ENCODE peak calls at places on chromosomes 7 and 10, in ten cellular contexts. One of them, this sample, is unnamed.

GRCh38 chr7:7103343-7104313 is 78.7 kb upstream of the C1GALT1 start:
- DNase-seq in activated CD4-positive, alpha-beta T cell treated with anti-CD3 and anti-CD28 coated beads for 4 hours: no peak
- DNase-seq in cardiac fibroblast: peak
- DNase-seq in activated gamma-delta T cell: no peak
- DNase-seq in right cardiac atrium: peak
- DNase-seq in tibial artery: no peak
- DNase-seq in brain microvascular endothelial cell: peak
- DNase-seq in mucosa of descending colon: no peak
- DNase-seq in Karpas-422: peak
- DNase-seq in K562: peak
- DNase-seq in this sample: no peak

GRCh38 chr7:7745966-7746365 is 27.6 kb upstream of the RPA3 start:
- DNase-seq in activated CD4-positive, alpha-beta T cell treated with anti-CD3 and anti-CD28 coated beads for 4 hours: no peak
- DNase-seq in cardiac fibroblast: no peak
- DNase-seq in activated gamma-delta T cell: no peak
- DNase-seq in right cardiac atrium: no peak
- DNase-seq in tibial artery: no peak
- DNase-seq in brain microvascular endothelial cell: no peak
- DNase-seq in mucosa of descending colon: no peak
- DNase-seq in Karpas-422: no peak
- DNase-seq in K562: no peak
- DNase-seq in this sample: no peak

GRCh38 chr7:84070101-84070500 is 124.5 kb downstream of the SEMA3A start:
- DNase-seq in activated CD4-positive, alpha-beta T cell treated with anti-CD3 and anti-CD28 coated beads for 4 hours: no peak
- DNase-seq in cardiac fibroblast: no peak
- DNase-seq in activated gamma-delta T cell: no peak
- DNase-seq in right cardiac atrium: no peak
- DNase-seq in tibial artery: no peak
- DNase-seq in brain microvascular endothelial cell: no peak
- DNase-seq in mucosa of descending colon: no peak
- DNase-seq in Karpas-422: no peak
- DNase-seq in K562: no peak
- DNase-seq in this sample: no peak

GRCh38 chr10:86521620-86522384 is at the start of gene WAPL:
- DNase-seq in activated CD4-positive, alpha-beta T cell treated with anti-CD3 and anti-CD28 coated beads for 4 hours: peak
- DNase-seq in cardiac fibroblast: peak
- DNase-seq in activated gamma-delta T cell: peak
- DNase-seq in right cardiac atrium: peak
- DNase-seq in tibial artery: peak
- DNase-seq in brain microvascular endothelial cell: peak
- DNase-seq in mucosa of descending colon: peak
- DNase-seq in Karpas-422: peak
- DNase-seq in K562: peak
- DNase-seq in this sample: peak

GRCh38 chr7:5702876-5703571 is 78.4 kb downstream of the RNF216 start:
- DNase-seq in activated CD4-positive, alpha-beta T cell treated with anti-CD3 and anti-CD28 coated beads for 4 hours: no peak
- DNase-seq in cardiac fibroblast: peak
- DNase-seq in activated gamma-delta T cell: no peak
- DNase-seq in right cardiac atrium: peak
- DNase-seq in tibial artery: no peak
- DNase-seq in brain microvascular endothelial cell: peak
- DNase-seq in mucosa of descending colon: no peak
- DNase-seq in Karpas-422: peak
- DNase-seq in K562: no peak
- DNase-seq in this sample: no peak

GRCh38 chr7:132709971-132710567 is 133.8 kb upstream of the PLXNA4 start:
- DNase-seq in activated CD4-positive, alpha-beta T cell treated with anti-CD3 and anti-CD28 coated beads for 4 hours: no peak
- DNase-seq in cardiac fibroblast: peak
- DNase-seq in activated gamma-delta T cell: no peak
- DNase-seq in right cardiac atrium: peak
- DNase-seq in tibial artery: peak
- DNase-seq in brain microvascular endothelial cell: peak
- DNase-seq in mucosa of descending colon: no peak
- DNase-seq in Karpas-422: peak
- DNase-seq in K562: peak
- DNase-seq in this sample: no peak

GRCh38 chr7:134126937-134127848 is at the start of gene LRGUK:
- DNase-seq in activated CD4-positive, alpha-beta T cell treated with anti-CD3 and anti-CD28 coated beads for 4 hours: peak
- DNase-seq in cardiac fibroblast: peak
- DNase-seq in activated gamma-delta T cell: peak
- DNase-seq in right cardiac atrium: peak
- DNase-seq in tibial artery: peak
- DNase-seq in brain microvascular endothelial cell: peak
- DNase-seq in mucosa of descending colon: peak
- DNase-seq in Karpas-422: peak
- DNase-seq in K562: peak
- DNase-seq in this sample: no peak

GRCh38 chr10:100878291-100878910 is 34.4 kb upstream of the SLF2 start:
- DNase-seq in activated CD4-positive, alpha-beta T cell treated with anti-CD3 and anti-CD28 coated beads for 4 hours: no peak
- DNase-seq in cardiac fibroblast: peak
- DNase-seq in activated gamma-delta T cell: no peak
- DNase-seq in right cardiac atrium: no peak
- DNase-seq in tibial artery: no peak
- DNase-seq in brain microvascular endothelial cell: peak
- DNase-seq in mucosa of descending colon: peak
- DNase-seq in Karpas-422: peak
- DNase-seq in K562: peak
- DNase-seq in this sample: no peak

GRCh38 chr7:47285860-47286491 is 295.9 kb downstream of the TNS3 start:
- DNase-seq in activated CD4-positive, alpha-beta T cell treated with anti-CD3 and anti-CD28 coated beads for 4 hours: no peak
- DNase-seq in cardiac fibroblast: no peak
- DNase-seq in activated gamma-delta T cell: no peak
- DNase-seq in right cardiac atrium: no peak
- DNase-seq in tibial artery: no peak
- DNase-seq in brain microvascular endothelial cell: peak
- DNase-seq in mucosa of descending colon: no peak
- DNase-seq in Karpas-422: no peak
- DNase-seq in K562: no peak
- DNase-seq in this sample: no peak

GRCh38 chr10:63554666-63555065 is 33.5 kb downstream of the REEP3 start:
- DNase-seq in activated CD4-positive, alpha-beta T cell treated with anti-CD3 and anti-CD28 coated beads for 4 hours: peak
- DNase-seq in cardiac fibroblast: peak
- DNase-seq in activated gamma-delta T cell: no peak
- DNase-seq in right cardiac atrium: no peak
- DNase-seq in tibial artery: no peak
- DNase-seq in brain microvascular endothelial cell: peak
- DNase-seq in mucosa of descending colon: no peak
- DNase-seq in Karpas-422: no peak
- DNase-seq in K562: no peak
- DNase-seq in this sample: no peak

GRCh38 chr7:149181136-149181790 is 14.1 kb upstream of the ZNF282 start:
- DNase-seq in activated CD4-positive, alpha-beta T cell treated with anti-CD3 and anti-CD28 coated beads for 4 hours: no peak
- DNase-seq in cardiac fibroblast: no peak
- DNase-seq in activated gamma-delta T cell: no peak
- DNase-seq in right cardiac atrium: no peak
- DNase-seq in tibial artery: no peak
- DNase-seq in brain microvascular endothelial cell: no peak
- DNase-seq in mucosa of descending colon: no peak
- DNase-seq in Karpas-422: no peak
- DNase-seq in K562: no peak
- DNase-seq in this sample: no peak

GRCh38 chr7:16594061-16594460 is 51.5 kb downstream of the ANKMY2 start:
- DNase-seq in activated CD4-positive, alpha-beta T cell treated with anti-CD3 and anti-CD28 coated beads for 4 hours: no peak
- DNase-seq in cardiac fibroblast: peak
- DNase-seq in activated gamma-delta T cell: no peak
- DNase-seq in right cardiac atrium: no peak
- DNase-seq in tibial artery: no peak
- DNase-seq in brain microvascular endothelial cell: peak
- DNase-seq in mucosa of descending colon: no peak
- DNase-seq in Karpas-422: peak
- DNase-seq in K562: no peak
- DNase-seq in this sample: no peak

GRCh38 chr7:16711730-16712129 is 41.8 kb upstream of the TSPAN13 start:
- DNase-seq in activated CD4-positive, alpha-beta T cell treated with anti-CD3 and anti-CD28 coated beads for 4 hours: no peak
- DNase-seq in cardiac fibroblast: peak
- DNase-seq in activated gamma-delta T cell: no peak
- DNase-seq in right cardiac atrium: no peak
- DNase-seq in tibial artery: no peak
- DNase-seq in brain microvascular endothelial cell: no peak
- DNase-seq in mucosa of descending colon: no peak
- DNase-seq in Karpas-422: no peak
- DNase-seq in K562: no peak
- DNase-seq in this sample: no peak

GRCh38 chr7:153190452-153190851 is 430.9 kb downstream of the ACTR3B start:
- DNase-seq in activated CD4-positive, alpha-beta T cell treated with anti-CD3 and anti-CD28 coated beads for 4 hours: no peak
- DNase-seq in cardiac fibroblast: peak
- DNase-seq in activated gamma-delta T cell: no peak
- DNase-seq in right cardiac atrium: no peak
- DNase-seq in tibial artery: no peak
- DNase-seq in brain microvascular endothelial cell: no peak
- DNase-seq in mucosa of descending colon: no peak
- DNase-seq in Karpas-422: peak
- DNase-seq in K562: peak
- DNase-seq in this sample: no peak

GRCh38 chr10:89120931-89121907 is 85.9 kb downstream of the CH25H start:
- DNase-seq in activated CD4-positive, alpha-beta T cell treated with anti-CD3 and anti-CD28 coated beads for 4 hours: no peak
- DNase-seq in cardiac fibroblast: peak
- DNase-seq in activated gamma-delta T cell: no peak
- DNase-seq in right cardiac atrium: no peak
- DNase-seq in tibial artery: no peak
- DNase-seq in brain microvascular endothelial cell: no peak
- DNase-seq in mucosa of descending colon: no peak
- DNase-seq in Karpas-422: no peak
- DNase-seq in K562: no peak
- DNase-seq in this sample: no peak

GRCh38 chr10:70475661-70476060 is 2.9 kb upstream of the PALD1 start:
- DNase-seq in activated CD4-positive, alpha-beta T cell treated with anti-CD3 and anti-CD28 coated beads for 4 hours: no peak
- DNase-seq in cardiac fibroblast: peak
- DNase-seq in activated gamma-delta T cell: no peak
- DNase-seq in right cardiac atrium: no peak
- DNase-seq in tibial artery: no peak
- DNase-seq in brain microvascular endothelial cell: no peak
- DNase-seq in mucosa of descending colon: no peak
- DNase-seq in Karpas-422: no peak
- DNase-seq in K562: no peak
- DNase-seq in this sample: no peak

GRCh38 chr10:77643795-77644468 is 6.3 kb upstream of the KCNMA1 start:
- DNase-seq in activated CD4-positive, alpha-beta T cell treated with anti-CD3 and anti-CD28 coated beads for 4 hours: no peak
- DNase-seq in cardiac fibroblast: peak
- DNase-seq in activated gamma-delta T cell: no peak
- DNase-seq in right cardiac atrium: no peak
- DNase-seq in tibial artery: no peak
- DNase-seq in brain microvascular endothelial cell: peak
- DNase-seq in mucosa of descending colon: no peak
- DNase-seq in Karpas-422: peak
- DNase-seq in K562: peak
- DNase-seq in this sample: no peak

GRCh38 chr7:18262054-18262453 is 233.5 kb upstream of the HDAC9 start:
- DNase-seq in activated CD4-positive, alpha-beta T cell treated with anti-CD3 and anti-CD28 coated beads for 4 hours: no peak
- DNase-seq in cardiac fibroblast: peak
- DNase-seq in activated gamma-delta T cell: no peak
- DNase-seq in right cardiac atrium: no peak
- DNase-seq in tibial artery: no peak
- DNase-seq in brain microvascular endothelial cell: no peak
- DNase-seq in mucosa of descending colon: no peak
- DNase-seq in Karpas-422: no peak
- DNase-seq in K562: no peak
- DNase-seq in this sample: no peak

GRCh38 chr10:45420453-45421192 is 46.6 kb downstream of the ALOX5 start:
- DNase-seq in activated CD4-positive, alpha-beta T cell treated with anti-CD3 and anti-CD28 coated beads for 4 hours: peak
- DNase-seq in cardiac fibroblast: peak
- DNase-seq in activated gamma-delta T cell: no peak
- DNase-seq in right cardiac atrium: peak
- DNase-seq in tibial artery: peak
- DNase-seq in brain microvascular endothelial cell: no peak
- DNase-seq in mucosa of descending colon: peak
- DNase-seq in Karpas-422: no peak
- DNase-seq in K562: peak
- DNase-seq in this sample: no peak

GRCh38 chr7:22781230-22781711 is 41.4 kb downstream of the TOMM7 start:
- DNase-seq in activated CD4-positive, alpha-beta T cell treated with anti-CD3 and anti-CD28 coated beads for 4 hours: no peak
- DNase-seq in cardiac fibroblast: peak
- DNase-seq in activated gamma-delta T cell: no peak
- DNase-seq in right cardiac atrium: no peak
- DNase-seq in tibial artery: no peak
- DNase-seq in brain microvascular endothelial cell: peak
- DNase-seq in mucosa of descending colon: no peak
- DNase-seq in Karpas-422: no peak
- DNase-seq in K562: no peak
- DNase-seq in this sample: no peak

GRCh38 chr7:65463184-65463583 is 89.5 kb downstream of the ZNF92 start:
- DNase-seq in activated CD4-positive, alpha-beta T cell treated with anti-CD3 and anti-CD28 coated beads for 4 hours: no peak
- DNase-seq in cardiac fibroblast: peak
- DNase-seq in activated gamma-delta T cell: no peak
- DNase-seq in right cardiac atrium: no peak
- DNase-seq in tibial artery: no peak
- DNase-seq in brain microvascular endothelial cell: no peak
- DNase-seq in mucosa of descending colon: no peak
- DNase-seq in Karpas-422: no peak
- DNase-seq in K562: no peak
- DNase-seq in this sample: no peak

GRCh38 chr7:118186491-118186890 is 2.5 kb downstream of the LSM8 start:
- DNase-seq in activated CD4-positive, alpha-beta T cell treated with anti-CD3 and anti-CD28 coated beads for 4 hours: no peak
- DNase-seq in cardiac fibroblast: peak
- DNase-seq in activated gamma-delta T cell: no peak
- DNase-seq in right cardiac atrium: no peak
- DNase-seq in tibial artery: no peak
- DNase-seq in brain microvascular endothelial cell: no peak
- DNase-seq in mucosa of descending colon: no peak
- DNase-seq in Karpas-422: no peak
- DNase-seq in K562: no peak
- DNase-seq in this sample: no peak

GRCh38 chr7:73442222-73442902 is 8.8 kb downstream of the FZD9 start:
- DNase-seq in activated CD4-positive, alpha-beta T cell treated with anti-CD3 and anti-CD28 coated beads for 4 hours: no peak
- DNase-seq in cardiac fibroblast: no peak
- DNase-seq in activated gamma-delta T cell: no peak
- DNase-seq in right cardiac atrium: no peak
- DNase-seq in tibial artery: peak
- DNase-seq in brain microvascular endothelial cell: no peak
- DNase-seq in mucosa of descending colon: no peak
- DNase-seq in Karpas-422: no peak
- DNase-seq in K562: no peak
- DNase-seq in this sample: no peak

GRCh38 chr7:106776618-106777347 is 88.3 kb upstream of the PIK3CG start:
- DNase-seq in activated CD4-positive, alpha-beta T cell treated with anti-CD3 and anti-CD28 coated beads for 4 hours: no peak
- DNase-seq in cardiac fibroblast: no peak
- DNase-seq in activated gamma-delta T cell: no peak
- DNase-seq in right cardiac atrium: no peak
- DNase-seq in tibial artery: no peak
- DNase-seq in brain microvascular endothelial cell: no peak
- DNase-seq in mucosa of descending colon: no peak
- DNase-seq in Karpas-422: no peak
- DNase-seq in K562: no peak
- DNase-seq in this sample: no peak

GRCh38 chr7:38975944-38976392 is 1.7 kb upstream of the POU6F2 start:
- DNase-seq in activated CD4-positive, alpha-beta T cell treated with anti-CD3 and anti-CD28 coated beads for 4 hours: no peak
- DNase-seq in cardiac fibroblast: no peak
- DNase-seq in activated gamma-delta T cell: no peak
- DNase-seq in right cardiac atrium: peak
- DNase-seq in tibial artery: no peak
- DNase-seq in brain microvascular endothelial cell: no peak
- DNase-seq in mucosa of descending colon: no peak
- DNase-seq in Karpas-422: no peak
- DNase-seq in K562: no peak
- DNase-seq in this sample: no peak

This sample was measured in cortex of kidney.